ENCODE peak calls at places on chromosomes 4 and X, in eight cellular contexts. K, V, G, N, M, S, F and W are unnamed samples.

GRCh38 chrX:69072486-69073006 is 92.7 kb downstream of the PJA1 start:
- DNase-seq in S (no peak), K (no peak), G (no peak), N (no peak), M (no peak), F (no peak), V (no peak), W (no peak)

GRCh38 chr4:74670583-74670982 is 123.7 kb downstream of the BTC start:
- DNase-seq in V (no peak), M (no peak), G (no peak), K (no peak), S (no peak), F (no peak), N (no peak), W (no peak)

GRCh38 chr4:76897522-76898384 is at the start of gene SOWAHB:
- DNase-seq in K (no peak), F (peak), N (peak), M (no peak), V (peak), S (no peak), G (peak), W (peak)

GRCh38 chr4:53937918-53938317 is 126.5 kb downstream of the CHIC2 start:
- DNase-seq in F (no peak), S (peak), K (peak), N (no peak), V (no peak), G (peak), M (no peak), W (no peak)

GRCh38 chr4:11106769-11107168 is 321.9 kb downstream of the HS3ST1 start:
- DNase-seq in V (no peak), N (no peak), F (no peak), M (no peak), S (peak), K (no peak), G (peak), W (no peak)

GRCh38 chr4:162959056-162959455 is 207.6 kb downstream of the NAF1 start:
- DNase-seq in M (no peak), F (no peak), K (no peak), N (peak), G (no peak), V (no peak), S (no peak), W (no peak)

GRCh38 chr4:39320381-39321115 is 45.6 kb downstream of the RFC1 start:
- DNase-seq in V (no peak), M (no peak), K (no peak), F (no peak), N (no peak), S (peak), G (peak), W (no peak)

GRCh38 chrX:31420711-31421151 is 348.9 kb upstream of the FTHL17 start:
- DNase-seq in G (peak), V (no peak), K (no peak), M (no peak), S (peak), F (no peak), N (no peak), W (no peak)

GRCh38 chr4:183758006-183758734 is 99.1 kb downstream of the TRAPPC11 start:
- DNase-seq in N (no peak), V (no peak), M (no peak), S (peak), K (no peak), G (no peak), F (peak), W (peak)

GRCh38 chr4:13733817-13734216 is 106.3 kb upstream of the BOD1L1 start:
- DNase-seq in V (no peak), K (no peak), F (no peak), G (no peak), S (no peak), M (no peak), N (no peak), W (no peak)

GRCh38 chr4:77052352-77052751 is 23.4 kb downstream of the CCNI start:
- DNase-seq in G (peak), K (no peak), V (no peak), F (peak), M (peak), N (peak), S (peak), W (no peak)

GRCh38 chr4:22391548-22391947 is 124.3 kb downstream of the ADGRA3 start:
- DNase-seq in G (no peak), N (no peak), V (no peak), F (no peak), K (peak), S (peak), M (no peak), W (no peak)

GRCh38 chr4:7018281-7018680 is 24.9 kb upstream of the TADA2B start:
- DNase-seq in M (no peak), S (no peak), V (no peak), N (no peak), G (no peak), K (no peak), F (no peak), W (no peak)

GRCh38 chr4:183395395-183395794 is 49.0 kb upstream of the CDKN2AIP start:
- DNase-seq in V (no peak), S (no peak), K (no peak), G (no peak), M (no peak), N (no peak), F (no peak), W (no peak)

GRCh38 chrX:120727503-120727902 is 97.6 kb upstream of the C1GALT1C1 start:
- DNase-seq in M (peak), G (no peak), K (no peak), V (no peak), N (no peak), S (no peak), F (no peak), W (no peak)

GRCh38 chr4:26273308-26273980 is 47.4 kb upstream of the RBPJ start:
- DNase-seq in F (no peak), S (no peak), K (no peak), V (no peak), N (no peak), G (no peak), M (no peak), W (no peak)

GRCh38 chr4:122666527-122667245 is 45.8 kb upstream of the IL21 start:
- DNase-seq in K (peak), G (peak), F (no peak), V (no peak), S (peak), M (no peak), N (no peak), W (no peak)

GRCh38 chr4:7651461-7651921 is 216.8 kb upstream of the PSAPL1 start:
- DNase-seq in M (no peak), N (no peak), S (peak), K (no peak), V (no peak), F (no peak), G (peak), W (peak)

GRCh38 chr4:103915224-103915869 is 195.6 kb upstream of the TACR3 start:
- DNase-seq in M (peak), S (peak), K (no peak), G (peak), F (no peak), N (peak), V (no peak), W (no peak)

GRCh38 chr4:152936446-152937279 is 540 bp downstream of the FHDC1 start:
- DNase-seq in S (peak), M (no peak), V (no peak), K (no peak), F (peak), G (no peak), N (peak), W (peak)

GRCh38 chrX:40207626-40208025 is 109.9 kb upstream of the BCOR start:
- DNase-seq in N (peak), S (peak), K (no peak), F (no peak), V (no peak), M (no peak), G (peak), W (no peak)

GRCh38 chr4:141473026-141473540 is 163.3 kb upstream of the IL15 start:
- DNase-seq in N (no peak), V (no peak), S (no peak), G (no peak), F (no peak), M (no peak), K (no peak), W (no peak)

GRCh38 chr4:42531631-42532030 is 125.3 kb downstream of the ATP8A1 start:
- DNase-seq in K (no peak), N (no peak), G (no peak), M (no peak), V (no peak), F (no peak), S (no peak), W (no peak)

GRCh38 chrX:111095974-111096870 is at the start of gene PAK3:
- DNase-seq in M (no peak), N (no peak), V (peak), S (peak), G (peak), K (peak), F (peak), W (no peak)

GRCh38 chr4:159398236-159398638 is 295.4 kb downstream of the RAPGEF2 start:
- DNase-seq in F (no peak), G (no peak), K (no peak), V (no peak), M (no peak), S (peak), N (no peak), W (no peak)

GRCh38 chrX:1248381-1249061 is 20.1 kb upstream of the CSF2RA start:
- DNase-seq in M (no peak), S (no peak), K (no peak), V (no peak), G (no peak), F (no peak), N (peak), W (no peak)

GRCh38 chr4:48475770-48476169 is 7.4 kb upstream of the SLC10A4 start:
- DNase-seq in K (no peak), N (no peak), G (no peak), V (no peak), S (no peak), F (no peak), M (no peak), W (no peak)

GRCh38 chr4:79959652-79960051 is 113.4 kb downstream of the ANTXR2 start:
- DNase-seq in F (no peak), G (no peak), S (no peak), N (no peak), V (no peak), M (no peak), K (no peak), W (no peak)

GRCh38 chrX:12950851-12951589 is 23.9 kb upstream of the TMSB4X start:
- DNase-seq in G (no peak), V (no peak), M (peak), F (no peak), N (peak), S (no peak), K (no peak), W (peak)

GRCh38 chr4:136864580-136865185 is 667.6 kb downstream of the PCDH18 start:
- DNase-seq in G (peak), N (peak), K (peak), V (no peak), S (peak), M (peak), F (no peak), W (no peak)

GRCh38 chrX:48761674-48762471 is at the start of gene GLOD5:
- DNase-seq in F (peak), S (peak), M (peak), N (peak), V (no peak), G (peak), K (no peak), W (no peak)

GRCh38 chr4:168098257-168098717 is 6.0 kb downstream of the ANXA10 start:
- DNase-seq in M (no peak), G (peak), V (no peak), F (no peak), S (peak), K (no peak), N (no peak), W (no peak)

GRCh38 chrX:110050885-110051284 is 48.0 kb downstream of the TMEM164 start:
- DNase-seq in V (no peak), M (no peak), K (no peak), N (no peak), F (no peak), S (no peak), G (no peak), W (no peak)

GRCh38 chrX:27815209-27815608 is 7.4 kb downstream of the MAGEB10 start:
- DNase-seq in N (no peak), S (peak), K (peak), G (peak), F (no peak), V (no peak), M (no peak), W (no peak)

GRCh38 chr4:2058264-2059033 is 678 bp upstream of the NAT8L start:
- DNase-seq in N (no peak), K (no peak), G (no peak), S (no peak), V (no peak), F (peak), M (no peak), W (peak)

GRCh38 chrX:80293354-80293753 is 126.9 kb upstream of the TENT5D start:
- DNase-seq in S (no peak), F (no peak), N (no peak), M (no peak), V (no peak), K (no peak), G (no peak), W (no peak)

GRCh38 chrX:105210258-105210657 is 10.2 kb downstream of the TEX13A start:
- DNase-seq in M (no peak), G (no peak), S (no peak), N (no peak), K (no peak), V (no peak), F (no peak), W (no peak)
- TF ChIP-seq CTCF in M (peak), G (no peak), S (peak), N (no peak), K (no peak), V (no peak), F (no peak), W (peak)

GRCh38 chr4:112279882-112280315 is 5.8 kb downstream of the TIFA start:
- DNase-seq in N (peak), M (no peak), F (no peak), S (no peak), G (no peak), V (no peak), K (no peak), W (no peak)
- H3K4me3 ChIP-seq in N (peak), M (peak), F (no peak), S (no peak), G (peak), V (peak), K (no peak), W (no peak)

DNA sequence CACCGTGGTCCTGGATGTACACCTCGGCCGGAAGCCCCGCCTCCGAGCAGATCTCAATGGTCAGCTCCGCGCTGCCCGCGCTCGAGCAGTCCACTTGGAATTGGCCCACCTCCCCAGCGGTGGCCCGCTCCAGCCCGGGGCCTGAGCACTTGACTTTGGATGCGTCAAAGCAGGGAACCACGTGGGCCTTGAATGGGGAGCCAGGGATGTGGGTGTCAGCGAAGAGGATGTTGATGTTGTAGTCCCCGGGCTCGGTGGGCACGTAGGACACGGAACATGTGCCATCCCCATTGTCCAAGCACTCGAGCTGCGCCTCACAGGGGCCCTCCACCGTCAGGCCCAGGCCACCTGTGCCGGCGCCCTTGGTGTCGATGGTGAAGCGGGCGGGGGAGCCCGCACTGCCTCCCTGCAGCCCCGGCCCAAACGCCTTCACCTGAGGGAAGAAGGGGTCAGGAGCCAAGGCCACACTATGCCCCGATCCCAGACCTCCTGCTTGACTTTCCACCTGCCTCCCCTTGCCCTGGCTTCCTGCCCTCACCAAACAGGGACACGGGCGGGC is 14.2 kb downstream of the FLNA start:
- DNase-seq in K (no peak), G (no peak), S (no peak), F (no peak), N (no peak), M (no peak), V (no peak), W (no peak)
- TF ChIP-seq CTCF in K (no peak), G (no peak), S (no peak), F (no peak), N (no peak), M (no peak), V (no peak), W (no peak)

DNA sequence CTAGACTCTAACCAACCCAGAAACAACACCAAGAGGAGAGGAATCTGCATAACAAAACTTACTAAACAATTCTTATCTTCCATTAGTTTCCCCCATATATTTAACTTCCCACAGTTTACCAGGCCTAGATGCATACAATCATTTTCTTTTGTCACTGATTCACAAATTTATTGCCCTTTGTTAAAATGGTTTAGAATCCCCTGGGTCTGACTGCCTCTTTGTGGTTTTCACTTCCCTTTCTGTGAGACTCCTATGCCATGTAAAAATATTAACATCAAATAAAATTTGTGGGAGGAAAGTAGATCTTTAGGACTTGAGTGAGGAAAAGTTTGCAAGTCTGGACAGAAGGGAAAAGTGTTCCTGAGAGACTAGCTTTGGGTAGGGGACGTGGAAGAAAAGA is 393.8 kb upstream of the CNKSR2 start:
- DNase-seq in F (no peak), V (no peak), M (no peak), N (no peak), K (no peak), G (no peak), S (no peak), W (no peak)
- H3K4me3 ChIP-seq in F (no peak), V (no peak), M (no peak), N (no peak), K (no peak), G (no peak), S (no peak), W (no peak)

GRCh38 chr4:93157984-93158383 is 670.6 kb upstream of the ATOH1 start:
- DNase-seq in N (no peak), S (no peak), K (no peak), M (no peak), F (no peak), G (peak), V (no peak), W (no peak)
- TF ChIP-seq CTCF in N (peak), S (no peak), K (peak), M (peak), F (no peak), G (peak), V (no peak), W (no peak)